ENCODE peak calls at places on chromosome 10, in six cellular contexts. V is NCI-H2171; D is stimulated activated CD4-positive, alpha-beta T cell treated with anti-CD3 and anti-CD28 coated beads, Interleukin-1b, Interleukin-23, amount 100 ng/mL, for 1 hour; R is activated CD4-positive, CD25-positive, alpha-beta regulatory T cell; S is stimulated activated CD8-positive, alpha-beta memory T cell treated with anti-CD3 and anti-CD28 coated beads, Interleukin-4, amount 100 ng/mL, for 1 hour; F is foreskin fibroblast. I is an unnamed sample.

GRCh38 chr10:46560952-46561351 is 4.5 kb upstream of the GPRIN2 start:
- DNase-seq in F (no peak), D (no peak), R (no peak), S (no peak), V (no peak), I (no peak)

GRCh38 chr10:130040351-130040750 is 70.3 kb downstream of the C10orf143 start:
- DNase-seq in V (no peak), F (no peak), D (no peak), S (no peak), R (no peak), I (no peak)

GRCh38 chr10:32005050-32005449 is 51.2 kb downstream of the KIF5B start:
- DNase-seq in R (peak; percentile 22), S (no peak), F (peak; percentile 39), V (no peak), D (no peak), I (no peak)

GRCh38 chr10:131822013-131822693 is 78.7 kb upstream of the PPP2R2D start:
- DNase-seq in D (no peak), S (no peak), V (no peak), R (no peak), F (no peak), I (no peak)

GRCh38 chr10:33381897-33382578 is 47.6 kb upstream of the NRP1 start:
- DNase-seq in S (no peak), F (peak; percentile 97), R (no peak), D (no peak), V (no peak), I (no peak)

GRCh38 chr10:8835453-8836167 is 781.1 kb downstream of the GATA3 start:
- DNase-seq in R (no peak), D (no peak), F (no peak), V (no peak), S (no peak), I (no peak)

GRCh38 chr10:88881922-88882645 is 2.0 kb downstream of the STAMBPL1 start:
- DNase-seq in D (no peak), V (no peak), F (no peak), S (no peak), R (no peak), I (no peak)

GRCh38 chr10:6044651-6045599 is 17.2 kb downstream of the IL2RA start:
- DNase-seq in R (no peak), S (no peak), V (no peak), D (no peak), F (no peak), I (no peak)

GRCh38 chr10:72612203-72612826 is 13.6 kb downstream of the MICU1 start:
- DNase-seq in V (peak; percentile 82), F (peak; percentile 2), D (no peak), S (no peak), R (no peak), I (no peak)

GRCh38 chr10:4214912-4215311 is 429.9 kb upstream of the KLF6 start:
- DNase-seq in D (no peak), S (no peak), F (no peak), R (no peak), V (no peak), I (no peak)

GRCh38 chr10:1420663-1421362 is 316.5 kb downstream of the ADARB2 start:
- DNase-seq in F (no peak), R (peak; percentile 17), D (peak; percentile 13), V (peak; percentile 61), S (no peak), I (no peak)

GRCh38 chr10:15027741-15028140 is 16.0 kb upstream of the OLAH start:
- DNase-seq in V (no peak), D (no peak), F (no peak), R (no peak), S (no peak), I (no peak)

GRCh38 chr10:35400600-35401268 is 64.4 kb downstream of the CCNY start:
- DNase-seq in D (no peak), V (no peak), S (no peak), R (no peak), F (no peak), I (no peak)

GRCh38 chr10:94403823-94404228 is 1.5 kb downstream of the TBC1D12 start:
- DNase-seq in F (no peak), D (no peak), V (no peak), R (no peak), S (no peak), I (no peak)

GRCh38 chr10:21311426-21311825 is 214.1 kb downstream of the SKIDA1 start:
- DNase-seq in S (no peak), D (no peak), F (no peak), R (no peak), V (no peak), I (no peak)

GRCh38 chr10:55630491-55631056 is 730.5 kb downstream of the ZWINT start:
- DNase-seq in V (no peak), S (no peak), F (no peak), R (no peak), D (no peak), I (no peak)

GRCh38 chr10:58089739-58090138 is 178.0 kb downstream of the IPMK start:
- DNase-seq in F (no peak), V (no peak), S (no peak), D (no peak), R (no peak), I (no peak)

GRCh38 chr10:9550810-9551209 is 1466.9 kb upstream of the CELF2 start:
- DNase-seq in R (no peak), F (no peak), V (no peak), D (no peak), S (no peak), I (no peak)

GRCh38 chr10:58568428-58568935 is 55.8 kb downstream of the BICC1 start:
- DNase-seq in V (no peak), D (no peak), S (no peak), F (no peak), R (no peak), I (no peak)